ENCODE peak calls at places on chromosomes 2 and 18, in six cellular contexts. C, V, R, G, S and W are unnamed samples.

GRCh38 chr2:112483047-112483473 is 1.1 kb downstream of the TTL start:
- DNase-seq in C (no peak), V (no peak), R (peak), G (peak), S (no peak), W (no peak)

GRCh38 chr2:229445501-229446294 is 174.6 kb upstream of the PID1 start:
- DNase-seq in C (no peak), V (peak), R (no peak), G (peak), S (peak), W (no peak)

GRCh38 chr18:60198063-60198462 is 174.5 kb downstream of the MC4R start:
- DNase-seq in C (no peak), V (no peak), R (no peak), G (no peak), S (no peak), W (no peak)

GRCh38 chr2:40105593-40105992 is 326.5 kb upstream of the THUMPD2 start:
- DNase-seq in C (no peak), V (no peak), R (no peak), G (no peak), S (no peak), W (no peak)

GRCh38 chr2:31256611-31257382 is 22.8 kb downstream of the EHD3 start:
- DNase-seq in C (no peak), V (no peak), R (no peak), G (no peak), S (no peak), W (no peak)

GRCh38 chr2:20137131-20137571 is 85.7 kb upstream of the LAPTM4A start:
- DNase-seq in C (no peak), V (peak), R (no peak), G (no peak), S (no peak), W (no peak)

GRCh38 chr2:11832531-11832930 is 86.1 kb downstream of the LPIN1 start:
- DNase-seq in C (no peak), V (no peak), R (no peak), G (no peak), S (no peak), W (no peak)

GRCh38 chr2:101286684-101287083 is 21.8 kb downstream of the RNF149 start:
- DNase-seq in C (no peak), V (no peak), R (no peak), G (no peak), S (no peak), W (no peak)

GRCh38 chr2:134774786-134775641 is 56.2 kb upstream of the TMEM163 start:
- DNase-seq in C (no peak), V (no peak), R (no peak), G (peak), S (no peak), W (no peak)

GRCh38 chr2:216536725-216537124 is 38.1 kb downstream of the RPL37A start:
- DNase-seq in C (no peak), V (peak), R (no peak), G (no peak), S (no peak), W (no peak)

GRCh38 chr2:8666581-8666980 is 15.3 kb upstream of the ID2 start:
- DNase-seq in C (no peak), V (no peak), R (no peak), G (no peak), S (no peak), W (no peak)

GRCh38 chr18:12307871-12308385 is at the start of gene TUBB6:
- DNase-seq in C (peak), V (peak), R (peak), G (no peak), S (peak), W (peak)

GRCh38 chr2:183250472-183250871 is 126.2 kb downstream of the NUP35 start:
- DNase-seq in C (no peak), V (no peak), R (no peak), G (no peak), S (no peak), W (no peak)

GRCh38 chr2:19009510-19009909 is 348.9 kb downstream of the OSR1 start:
- DNase-seq in C (no peak), V (no peak), R (no peak), G (no peak), S (no peak), W (no peak)

GRCh38 chr18:56873441-56874140 is 222.4 kb downstream of the WDR7 start:
- DNase-seq in C (no peak), V (no peak), R (peak), G (no peak), S (no peak), W (no peak)

GRCh38 chr2:86628091-86628522 is 4.4 kb upstream of the RNF103 start:
- DNase-seq in C (peak), V (no peak), R (no peak), G (no peak), S (peak), W (no peak)

GRCh38 chr18:42617086-42617725 is 498.3 kb downstream of the RIT2 start:
- DNase-seq in C (no peak), V (no peak), R (no peak), G (no peak), S (no peak), W (no peak)